ENCODE peak calls at places on chromosomes 1 and 21, in five cellular contexts. V, C, B, E and R are unnamed samples.

GRCh38 chr1:201396859-201397464 is 2.2 kb downstream of the LAD1 start:
- DNase-seq in C (no peak), E (no peak), B (no peak), V (peak), R (no peak)

GRCh38 chr1:161068306-161069200 is 1.1 kb downstream of the ARHGAP30 start:
- DNase-seq in B (no peak), C (peak), V (no peak), E (no peak), R (peak)

GRCh38 chr1:8902765-8903164 is 24.3 kb upstream of the ENO1 start:
- DNase-seq in E (peak), V (peak), C (no peak), B (peak), R (no peak)

GRCh38 chr1:31111290-31111951 is 45.9 kb upstream of the PUM1 start:
- DNase-seq in B (peak), C (no peak), V (no peak), E (peak), R (no peak)

GRCh38 chr1:11946647-11947046 is 12.1 kb downstream of the PLOD1 start:
- DNase-seq in B (no peak), E (no peak), V (no peak), C (no peak), R (no peak)

GRCh38 chr1:38758824-38759223 is 100.7 kb downstream of the RRAGC start:
- DNase-seq in E (no peak), V (no peak), C (no peak), B (no peak), R (no peak)

GRCh38 chr1:47759581-47760247 is 237.5 kb downstream of the TRABD2B start:
- DNase-seq in B (no peak), V (no peak), E (no peak), C (no peak), R (no peak)

GRCh38 chr1:95384570-95384969 is 150.6 kb downstream of the RWDD3 start:
- DNase-seq in V (peak), B (no peak), E (no peak), C (no peak), R (peak)

GRCh38 chr1:114610546-114611245 is 29.3 kb upstream of the BCAS2 start:
- DNase-seq in C (no peak), E (no peak), B (peak), V (peak), R (no peak)

GRCh38 chr1:56820755-56821461 is 1.7 kb upstream of the FYB2 start:
- DNase-seq in C (peak), V (no peak), E (peak), B (peak), R (peak)

GRCh38 chr1:10723317-10723716 is 73.1 kb downstream of the CASZ1 start:
- DNase-seq in E (no peak), C (no peak), B (no peak), V (no peak), R (no peak)

GRCh38 chr1:24362982-24363614 is 43.9 kb downstream of the GRHL3 start:
- DNase-seq in V (peak), B (peak), C (no peak), E (peak), R (no peak)

GRCh38 chr1:56825436-56825835 is 6.2 kb upstream of the FYB2 start:
- DNase-seq in C (no peak), E (no peak), V (no peak), B (no peak), R (no peak)

GRCh38 chr1:14095001-14095400 is 395.0 kb downstream of the PRDM2 start:
- DNase-seq in E (peak), C (no peak), B (peak), V (no peak), R (no peak)

GRCh38 chr21:43767980-43768867 is 7.9 kb downstream of the CSTB start:
- DNase-seq in V (peak), B (peak), C (no peak), E (peak), R (peak)

GRCh38 chr1:104780470-104781078 is 1030.9 kb downstream of the AMY1C start:
- DNase-seq in B (peak), C (no peak), V (no peak), E (peak), R (no peak)
- TF ChIP-seq CTCF in B (peak), C (peak), V (peak), E (peak), R (peak)

DNA sequence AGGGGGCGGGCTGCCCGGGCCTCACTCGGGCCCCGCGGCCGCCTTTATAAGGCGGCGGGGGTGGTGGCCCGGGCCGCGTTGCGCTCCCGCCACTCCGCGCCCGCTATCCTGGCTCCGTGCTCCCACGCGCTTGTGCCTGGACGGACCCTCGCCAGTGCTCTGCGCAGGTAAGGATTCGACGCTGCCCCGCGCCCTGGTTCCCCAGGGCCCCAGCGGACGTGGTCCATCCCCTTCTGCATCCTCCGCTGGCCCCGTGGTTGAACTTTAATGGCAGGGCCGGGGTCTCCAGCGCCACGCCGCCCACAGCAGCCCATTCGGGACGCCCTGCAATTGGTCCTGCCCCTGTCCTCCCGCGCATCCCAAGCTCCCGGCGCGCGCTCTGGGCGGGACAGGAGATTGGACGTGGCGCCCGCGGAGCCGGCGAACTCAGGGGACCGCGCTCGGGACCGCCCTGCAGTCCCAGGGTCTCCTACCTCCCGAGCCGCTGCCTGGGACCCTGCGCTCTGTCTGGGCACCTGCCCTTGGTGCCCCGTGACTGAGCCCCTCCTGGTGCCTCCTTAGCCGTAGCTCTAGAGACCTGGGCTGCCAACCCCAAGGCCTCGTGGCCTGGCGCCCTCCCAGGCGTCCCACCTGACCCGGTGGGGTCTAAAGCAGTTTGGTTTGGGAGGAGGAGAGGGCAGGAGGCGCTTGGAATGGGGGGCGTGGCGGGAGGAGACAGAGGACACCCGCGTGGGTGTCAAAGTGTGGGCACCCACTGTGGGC is at the start of gene ALPL:
- DNase-seq in C (no peak), B (no peak), E (no peak), V (no peak), R (no peak)
- H3K4me3 ChIP-seq in C (no peak), B (peak), E (peak), V (no peak), R (peak)

GRCh38 chr1:53618218-53619087 is 120.5 kb downstream of the GLIS1 start:
- DNase-seq in E (no peak), C (no peak), V (no peak), B (no peak), R (no peak)

GRCh38 chr1:53615101-53615500 is 123.9 kb downstream of the GLIS1 start:
- DNase-seq in V (no peak), B (no peak), E (no peak), C (no peak), R (peak)

GRCh38 chr1:53617382-53618217 is 121.4 kb downstream of the GLIS1 start:
- DNase-seq in B (peak), E (peak), C (no peak), V (no peak), R (peak)

GRCh38 chr1:53616511-53616910 is 122.5 kb downstream of the GLIS1 start:
- DNase-seq in B (no peak), C (no peak), E (no peak), V (no peak), R (peak)

DNA sequence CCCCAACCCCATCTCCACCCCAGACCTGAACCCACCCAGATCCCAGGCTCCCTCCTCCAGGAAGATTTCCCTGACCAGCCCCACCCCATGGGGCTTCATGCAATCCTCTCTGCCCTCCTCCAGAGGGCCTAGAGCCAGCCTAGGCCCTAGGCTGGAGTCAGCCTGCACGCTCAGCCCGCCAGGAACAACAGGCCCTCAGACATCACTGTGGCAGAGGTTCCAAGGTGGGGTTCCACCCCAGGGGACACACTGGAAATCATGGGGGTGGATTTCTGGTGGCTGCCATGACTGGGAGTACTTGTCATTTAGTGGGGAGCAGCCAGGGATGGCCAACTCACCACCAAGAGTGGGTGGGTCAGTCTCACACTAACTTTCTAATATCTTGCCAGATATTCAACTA is 122.0 kb downstream of the GLIS1 start:
- DNase-seq in V (no peak), C (no peak), B (no peak), E (no peak), R (peak)
- TF ChIP-seq CTCF in V (no peak), C (no peak), B (peak), E (peak), R (no peak)

DNA sequence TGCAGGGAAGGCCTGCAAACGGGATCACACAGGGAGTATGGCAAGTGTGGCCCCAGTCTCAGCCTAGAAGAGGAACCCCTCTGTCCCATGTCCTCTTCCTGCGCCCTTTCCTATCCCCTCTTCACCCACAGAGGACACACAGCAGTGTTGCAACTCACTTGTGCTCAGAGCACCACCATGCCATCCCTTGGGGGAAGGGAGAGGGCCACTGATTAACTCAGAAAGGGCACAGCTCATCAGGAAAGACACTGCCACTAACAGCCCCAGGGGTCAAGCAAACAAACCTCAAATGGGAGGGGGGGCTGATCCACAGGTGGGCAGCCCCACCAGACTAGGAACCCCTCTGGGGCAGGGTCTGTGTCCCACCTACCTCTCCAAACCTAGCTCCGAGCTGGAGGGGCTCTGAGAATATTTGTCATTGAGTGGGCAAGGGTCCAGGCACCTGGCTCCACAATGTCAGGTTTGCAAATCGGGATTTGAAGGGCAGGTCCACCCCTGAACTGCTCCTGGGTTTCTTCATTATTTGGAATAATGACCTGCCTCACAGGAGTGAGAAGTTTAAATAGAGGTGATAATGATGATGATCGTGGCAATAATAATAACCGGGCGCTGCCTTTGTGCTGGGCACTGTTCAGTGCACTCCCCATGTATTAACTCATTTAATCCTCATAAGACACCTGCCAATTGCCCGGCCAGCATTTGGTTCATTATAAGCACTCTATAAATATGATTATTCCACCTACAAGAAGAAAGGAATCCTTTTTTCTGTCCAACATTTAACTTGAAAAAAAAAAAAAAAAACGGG is 1.0 kb downstream of the ALDH4A1 start:
- DNase-seq in C (no peak), B (no peak), V (no peak), E (no peak), R (no peak)
- H3K4me3 ChIP-seq in C (peak), B (peak), V (peak), E (peak), R (peak)

DNA sequence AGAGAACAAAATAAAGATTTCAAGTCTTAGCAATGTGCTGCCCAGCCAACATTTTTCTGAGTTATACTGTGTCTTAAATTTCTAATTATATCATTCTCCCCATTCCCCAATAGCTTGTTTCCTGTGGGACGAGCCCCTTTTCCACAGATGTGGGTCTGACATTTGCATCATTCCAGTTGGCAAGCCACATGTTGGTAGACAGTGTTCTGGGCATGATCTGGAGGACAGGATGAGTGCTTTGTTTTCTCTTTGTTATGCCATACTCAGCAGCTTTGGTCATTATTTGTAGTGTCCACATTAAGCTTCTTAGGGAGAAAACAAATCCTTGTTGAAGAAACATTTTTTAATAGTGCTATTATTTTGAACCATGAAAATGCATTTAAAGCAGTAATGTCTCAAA is 32.9 kb downstream of the MTARC1 start:
- DNase-seq in C (no peak), E (peak), B (no peak), V (no peak), R (no peak)
- TF ChIP-seq CTCF in C (no peak), E (no peak), B (no peak), V (no peak), R (no peak)

GRCh38 chr1:147772540-147772939 is 12.1 kb upstream of the GJA5 start:
- DNase-seq in C (no peak), B (no peak), V (no peak), E (no peak), R (no peak)
- H3K4me3 ChIP-seq in C (no peak), B (no peak), V (no peak), E (no peak), R (no peak)